ENCODE peak calls at places on chromosome 18, in six cellular contexts. M is psoas muscle; G is A549; D is body of pancreas; S is CD8-positive, alpha-beta T cell; F is Peyer's patch. B is an unnamed sample. For H3K4me1, the result is how much of the 10 kb centered on the place peaks cover.

GRCh38 chr18:61975526-61976326 is 82.9 kb upstream of the RNF152 start:
- DNase-seq in F (no peak), M (no peak), G (no peak), S (no peak), D (no peak), B (no peak)

GRCh38 chr18:51066273-51066672 is 36.3 kb downstream of the SMAD4 start:
- DNase-seq in D (no peak), G (no peak), M (no peak), F (no peak), S (no peak), B (no peak)

GRCh38 chr18:997499-997898 is 92.8 kb downstream of the ADCYAP1 start:
- DNase-seq in G (no peak), F (no peak), D (no peak), S (no peak), M (no peak), B (no peak)

GRCh38 chr18:53534695-53535094 is 689.8 kb downstream of the MBD2 start:
- DNase-seq in M (no peak), D (no peak), F (no peak), G (no peak), S (no peak), B (no peak)

GRCh38 chr18:70376914-70377258 is 88.0 kb downstream of the SOCS6 start:
- DNase-seq in S (no peak), F (no peak), M (no peak), G (peak), D (no peak), B (no peak)

GRCh38 chr18:75638597-75639467 is 211.3 kb upstream of the SMIM21 start:
- DNase-seq in D (no peak), M (no peak), F (no peak), S (no peak), G (no peak), B (no peak)

GRCh38 chr18:49230331-49230730 is 230.1 kb downstream of the DYM start:
- DNase-seq in F (no peak), D (no peak), G (no peak), M (no peak), S (no peak), B (no peak)

GRCh38 chr18:22345733-22346132 is 72.0 kb downstream of the CTAGE1 start:
- DNase-seq in G (no peak), F (no peak), D (no peak), S (no peak), M (no peak), B (no peak)

GRCh38 chr18:35808796-35809195 is 163.7 kb upstream of the RMP24 start:
- DNase-seq in F (no peak), S (no peak), M (no peak), G (no peak), D (no peak), B (no peak)

GRCh38 chr18:77016936-77017335 is 115.6 kb downstream of the MBP start:
- DNase-seq in M (no peak), D (no peak), G (no peak), F (no peak), S (no peak), B (no peak)

GRCh38 chr18:73979742-73980141 is 167.9 kb downstream of the FBXO15 start:
- DNase-seq in G (no peak), F (no peak), D (no peak), S (no peak), M (no peak), B (no peak)

GRCh38 chr18:21273568-21273967 is 31.5 kb downstream of the GREB1L start:
- DNase-seq in S (no peak), F (no peak), D (no peak), G (no peak), M (no peak), B (no peak)

GRCh38 chr18:79798999-79799370 is 1.2 kb downstream of the KCNG2 start:
- DNase-seq in D (no peak), S (no peak), M (no peak), G (no peak), F (peak), B (no peak)

GRCh38 chr18:51727780-51728179 is 530.3 kb upstream of the MEX3C start:
- DNase-seq in M (no peak), S (no peak), G (no peak), D (no peak), F (no peak), B (no peak)

GRCh38 chr18:52950153-52950552 is 610.2 kb downstream of the DCC start:
- DNase-seq in F (no peak), S (no peak), M (no peak), G (no peak), D (no peak), B (no peak)

GRCh38 chr18:8949206-8949605 is 153.3 kb upstream of the NDUFV2 start:
- DNase-seq in S (no peak), M (no peak), D (no peak), F (no peak), G (no peak), B (no peak)

GRCh38 chr18:48605408-48605845 is 66.6 kb downstream of the CTIF start:
- DNase-seq in S (no peak), D (no peak), G (peak), F (no peak), M (no peak), B (no peak)

GRCh38 chr18:23450022-23450421 is 3.1 kb upstream of the RIOK3 start:
- DNase-seq in D (no peak), F (no peak), M (no peak), G (no peak), S (no peak), B (no peak)

GRCh38 chr18:28269750-28270149 is 92.8 kb upstream of the CDH2 start:
- DNase-seq in M (no peak), F (no peak), S (no peak), G (no peak), D (no peak), B (no peak)

GRCh38 chr18:44586782-44587524 is 93.7 kb upstream of the SETBP1 start:
- DNase-seq in D (no peak), G (no peak), F (no peak), S (no peak), M (no peak), B (no peak)

GRCh38 chr18:74631242-74632087 is 33.8 kb downstream of the ZNF407 start:
- DNase-seq in G (no peak), S (no peak), D (no peak), M (no peak), F (no peak), B (no peak)

GRCh38 chr18:36322734-36323133 is 25.2 kb downstream of the FHOD3 start:
- DNase-seq in G (no peak), S (no peak), D (no peak), F (no peak), M (no peak), B (peak)

GRCh38 chr18:392926-393325 is 107.6 kb downstream of the COLEC12 start:
- DNase-seq in F (no peak), S (no peak), G (no peak), D (no peak), M (no peak), B (no peak)

GRCh38 chr18:25453556-25454269 is 101.7 kb upstream of the ZNF521 start:
- DNase-seq in M (no peak), D (no peak), F (no peak), G (no peak), S (no peak), B (peak)

GRCh38 chr18:3251963-3252277 is 4.3 kb downstream of the MYL12A start:
- DNase-seq in F (no peak), G (no peak), S (no peak), D (no peak), M (no peak), B (no peak)
- H3K4me1 ChIP-seq in F (under half), G (half or more), S (under half), D (half or more), M (half or more), B (half or more)

GRCh38 chr18:12086249-12086648 is 7.4 kb upstream of the ANKRD62 start:
- DNase-seq in G (no peak), F (peak), D (peak), S (no peak), M (no peak), B (no peak)
- H3K27ac ChIP-seq in G (no peak), F (no peak), D (peak), S (no peak), M (no peak), B (no peak)

GRCh38 chr18:45738660-45739059 is 14.7 kb downstream of the SLC14A1 start:
- DNase-seq in M (no peak), D (no peak), S (no peak), G (peak), F (no peak), B (no peak)
- TF ChIP-seq CTCF in M (no peak), D (no peak), S (no peak), G (no peak), F (no peak), B (no peak)

GRCh38 chr18:63155169-63155852 is 164.3 kb downstream of the BCL2 start:
- DNase-seq in G (peak), D (peak), F (peak), S (peak), M (peak), B (no peak)
- H3K4me1 ChIP-seq in G (under half), D (under half), F (under half), S (half or more), M (under half), B (under half)

DNA sequence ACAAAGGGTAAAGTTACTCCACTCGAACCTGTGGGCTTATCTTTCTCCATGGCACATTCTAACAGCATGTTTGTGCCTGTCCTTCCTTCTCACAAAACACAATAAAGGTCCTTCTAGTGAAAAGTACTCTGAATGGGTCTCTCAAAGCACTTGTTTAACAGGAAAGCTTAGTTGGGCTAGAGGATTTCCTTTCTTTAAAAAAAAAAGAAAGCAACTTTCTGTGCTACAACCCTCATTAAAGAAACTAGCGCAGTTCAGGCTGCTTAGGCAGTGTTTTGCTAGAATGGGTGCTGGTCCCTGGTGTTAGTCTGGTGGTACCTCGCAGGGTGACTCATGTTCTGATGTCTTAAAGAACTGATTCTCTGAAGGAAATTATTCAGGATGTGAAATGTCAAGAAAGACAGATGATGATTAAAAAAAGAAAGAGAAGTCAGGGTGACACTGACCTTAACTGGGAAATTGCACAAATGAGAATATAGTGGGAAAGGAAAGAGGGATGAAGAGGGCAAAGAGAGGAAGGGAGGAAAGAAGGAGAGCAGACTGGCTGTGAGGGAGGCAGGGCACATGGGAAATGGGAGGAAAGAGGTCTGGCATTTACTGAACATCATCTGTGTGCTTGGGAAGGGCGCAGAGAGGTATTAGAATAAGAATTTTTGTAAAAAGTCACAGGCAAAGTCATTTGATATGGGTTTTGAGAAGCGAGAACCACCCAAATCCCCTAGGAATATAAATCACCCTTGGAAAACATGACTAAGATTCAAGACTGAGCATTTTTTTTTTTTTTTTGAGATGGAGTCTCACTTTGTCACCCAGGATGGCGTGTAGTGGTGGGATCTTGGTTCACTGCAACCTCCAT is 74.9 kb downstream of the ATP8B1 start:
- DNase-seq in D (no peak), F (no peak), G (no peak), M (no peak), S (no peak), B (no peak)
- H3K27ac ChIP-seq in D (no peak), F (no peak), G (peak), M (no peak), S (no peak), B (peak)

DNA sequence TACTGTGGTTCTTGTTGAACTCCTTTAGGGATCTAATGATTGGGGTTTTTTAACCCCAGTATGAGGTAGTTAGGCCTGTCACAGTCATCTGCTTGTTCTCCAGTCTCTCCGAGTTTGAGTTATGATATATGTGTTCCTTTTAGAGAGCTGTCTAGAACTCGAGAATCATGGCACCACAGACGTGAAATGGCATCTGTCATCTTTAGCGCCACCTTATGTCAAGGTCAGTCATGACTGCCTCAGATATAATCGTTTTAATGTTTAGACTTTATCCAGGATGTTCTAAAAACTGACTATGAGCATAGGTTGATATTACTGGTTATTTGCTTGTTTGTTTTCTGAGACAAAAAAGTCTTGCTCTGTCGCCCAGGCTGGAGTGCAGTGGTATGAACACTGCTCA is 112.2 kb downstream of the CEP192 start:
- DNase-seq in F (no peak), G (no peak), S (no peak), M (no peak), D (no peak), B (no peak)
- TF ChIP-seq CTCF in F (no peak), G (no peak), S (no peak), M (no peak), D (no peak), B (peak)

GRCh38 chr18:55246278-55246677 is 287.0 kb upstream of the CCDC68 start:
- DNase-seq in F (no peak), M (no peak), S (no peak), G (no peak), D (no peak), B (no peak)

GRCh38 chr18:55244520-55244919 is 285.3 kb upstream of the CCDC68 start:
- DNase-seq in S (no peak), M (no peak), D (no peak), F (no peak), G (no peak), B (no peak)

GRCh38 chr18:55245200-55245599 is 285.9 kb upstream of the CCDC68 start:
- DNase-seq in D (no peak), M (no peak), G (no peak), F (no peak), S (no peak), B (no peak)

GRCh38 chr18:55243255-55243654 is 284.0 kb upstream of the CCDC68 start:
- DNase-seq in G (no peak), F (no peak), D (no peak), M (no peak), S (no peak), B (no peak)

DNA sequence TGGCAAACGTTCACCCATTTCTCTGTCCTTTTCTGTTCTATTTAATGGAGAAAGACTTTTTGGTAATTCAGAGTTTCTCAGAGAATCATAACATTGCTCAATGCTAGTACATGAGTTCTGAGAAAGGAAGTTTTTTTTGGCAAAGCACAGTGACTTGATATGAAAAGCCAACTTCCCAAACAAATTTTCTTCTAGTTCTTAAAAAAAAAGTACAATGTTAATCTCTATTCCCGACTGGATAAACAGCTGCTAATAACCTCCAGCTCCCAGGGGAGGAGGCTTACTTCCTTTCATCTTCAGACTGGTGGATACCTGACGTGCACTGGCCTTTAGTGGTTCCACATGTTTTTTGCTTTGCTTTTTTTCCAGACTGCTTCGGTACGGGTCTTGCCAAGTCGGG is 284.6 kb upstream of the CCDC68 start:
- DNase-seq in S (no peak), F (no peak), G (no peak), M (no peak), D (no peak), B (no peak)
- H3K4me1 ChIP-seq in S (under half), F (under half), G (under half), M (under half), D (under half), B (under half)